ENCODE peak calls at places on chromosomes 3 and 15, in ten cellular contexts. C is progenitor cell of endocrine pancreas; O is stimulated activated CD8-positive, alpha-beta memory T cell treated with anti-CD3 and anti-CD28 coated beads, Interleukin-4, amount 100 ng/mL, for 1 hour; X is cardiac muscle cell; R is activated CD4-positive, alpha-beta memory T cell treated with anti-CD3 and anti-CD28 coated beads, Interleukin-2, amount 10 ng/mL, durations not matched to agents 7 days and 5 days; K is COR-L47; D is NCI-H524; A is CD8-positive, alpha-beta memory T cell; U is NCI-H2081; Y is LHCN-M2. T is an unnamed sample.

GRCh38 chr3:133209871-133210550 is 171.8 kb downstream of the TMEM108 start:
- DNase-seq in Y (peak), K (no peak), D (no peak), U (no peak), C (no peak), R (no peak), A (no peak), X (no peak), O (no peak), T (no peak)

GRCh38 chr3:156675744-156676466 is 1.5 kb downstream of the TIPARP start:
- DNase-seq in C (no peak), O (peak), R (no peak), D (peak), A (peak), K (peak), Y (peak), X (peak), U (peak), T (peak)

GRCh38 chr3:128282392-128283196 is 129.3 kb downstream of the EEFSEC start:
- DNase-seq in K (peak), U (no peak), O (no peak), D (no peak), R (no peak), C (no peak), A (no peak), Y (no peak), X (no peak), T (peak)

GRCh38 chr3:58216496-58217197 is 5.9 kb upstream of the DNASE1L3 start:
- DNase-seq in K (no peak), O (no peak), U (no peak), Y (no peak), R (no peak), X (no peak), C (no peak), D (no peak), A (no peak), T (no peak)

GRCh38 chr3:188041193-188041592 is 112.8 kb upstream of the LPP start:
- DNase-seq in Y (no peak), O (no peak), D (peak), U (no peak), R (no peak), A (no peak), K (no peak), X (no peak), C (no peak), T (no peak)

GRCh38 chr3:57464801-57465200 is 79.3 kb downstream of the DNAH12 start:
- DNase-seq in A (no peak), X (peak), O (no peak), Y (peak), D (no peak), K (no peak), U (no peak), R (no peak), C (no peak), T (no peak)

GRCh38 chr3:64196236-64196929 is 28.9 kb downstream of the PRICKLE2 start:
- DNase-seq in D (no peak), O (no peak), X (no peak), Y (no peak), U (no peak), C (no peak), R (no peak), A (no peak), K (no peak), T (no peak)

GRCh38 chr3:94395851-94396250 is 333.0 kb downstream of the NSUN3 start:
- DNase-seq in O (no peak), Y (no peak), C (no peak), U (no peak), X (no peak), K (no peak), R (no peak), A (no peak), D (no peak), T (no peak)

GRCh38 chr3:46646700-46647099 is 34.4 kb downstream of the FAM240A start:
- DNase-seq in X (no peak), O (no peak), R (no peak), C (no peak), D (no peak), Y (peak), K (no peak), U (no peak), A (no peak), T (no peak)

GRCh38 chr15:51751687-51752683 is 588 bp downstream of the TMOD2 start:
- DNase-seq in C (peak), O (no peak), X (peak), U (peak), Y (peak), A (no peak), R (peak), K (peak), D (peak), T (peak)

GRCh38 chr3:197363553-197364409 is 65.4 kb upstream of the DLG1 start:
- DNase-seq in O (no peak), A (no peak), K (no peak), X (no peak), R (no peak), U (no peak), C (no peak), D (no peak), Y (no peak), T (no peak)

GRCh38 chr3:45381168-45381852 is 7.1 kb upstream of the LARS2 start:
- DNase-seq in A (no peak), C (no peak), K (peak), O (no peak), U (peak), D (no peak), R (no peak), X (peak), Y (peak), T (no peak)

GRCh38 chr3:122857019-122857418 is 62.1 kb downstream of the SLC49A4 start:
- DNase-seq in A (no peak), D (no peak), U (no peak), K (no peak), O (no peak), C (no peak), X (no peak), R (no peak), Y (peak), T (no peak)

GRCh38 chr3:16909802-16910201 is 25.0 kb downstream of the PLCL2 start:
- DNase-seq in Y (no peak), C (no peak), R (no peak), A (no peak), O (no peak), X (no peak), K (no peak), D (no peak), U (no peak), T (no peak)

GRCh38 chr3:113329757-113330156 is 111.5 kb downstream of the CFAP44 start:
- DNase-seq in D (no peak), R (no peak), A (no peak), Y (no peak), U (no peak), C (no peak), K (no peak), X (no peak), O (no peak), T (no peak)

GRCh38 chr15:81327526-81327925 is 3.6 kb upstream of the STARD5 start:
- DNase-seq in U (no peak), Y (peak), R (no peak), A (no peak), O (no peak), C (no peak), X (no peak), K (no peak), D (no peak), T (no peak)

GRCh38 chr3:119175869-119176756 is 2.7 kb downstream of the UPK1B start:
- DNase-seq in A (no peak), C (no peak), X (no peak), Y (peak), O (no peak), D (no peak), K (no peak), U (no peak), R (no peak), T (no peak)

GRCh38 chr3:130915567-130916292 is 21.8 kb downstream of the ATP2C1 start:
- DNase-seq in X (no peak), U (no peak), K (no peak), R (no peak), O (no peak), C (no peak), D (no peak), Y (no peak), A (no peak), T (no peak)

GRCh38 chr15:41648770-41649169 is 11.4 kb upstream of the MGA start:
- DNase-seq in C (no peak), O (no peak), K (no peak), R (no peak), X (no peak), A (no peak), Y (peak), D (no peak), U (no peak), T (no peak)

GRCh38 chr15:29259233-29259632 is 10.4 kb downstream of the NSMCE3 start:
- DNase-seq in D (no peak), O (no peak), U (no peak), X (no peak), R (no peak), K (no peak), A (no peak), Y (no peak), C (no peak), T (no peak)

GRCh38 chr3:139585820-139586219 is 46.3 kb upstream of the RBP1 start:
- DNase-seq in U (no peak), C (no peak), R (no peak), O (no peak), X (no peak), A (no peak), D (no peak), Y (no peak), K (no peak), T (no peak)

GRCh38 chr15:41919954-41920538 is 26.2 kb upstream of the SPTBN5 start:
- DNase-seq in O (no peak), U (no peak), R (no peak), C (no peak), X (no peak), A (no peak), K (no peak), D (no peak), Y (peak), T (no peak)